ENCODE peak calls at places on chromosomes 3 and 15, in ten cellular contexts. S, L, Q, F, U, H, C, D, X and I are unnamed samples.

GRCh38 chr3:119647177-119647576 is 13.2 kb downstream of the POPDC2 start:
- DNase-seq in S (no peak), L (no peak), Q (no peak), F (no peak), U (no peak), H (no peak), C (no peak), D (no peak), X (no peak), I (no peak)

GRCh38 chr3:57575966-57576610 is 20.0 kb downstream of the PDE12 start:
- DNase-seq in S (no peak), L (no peak), Q (no peak), F (no peak), U (no peak), H (no peak), C (no peak), D (no peak), X (no peak), I (no peak)

GRCh38 chr3:11482024-11482423 is 161.7 kb downstream of the VGLL4 start:
- DNase-seq in S (no peak), L (no peak), Q (peak), F (no peak), U (no peak), H (no peak), C (no peak), D (peak), X (peak), I (no peak)

GRCh38 chr3:79378064-79378463 is 389.7 kb downstream of the ROBO1 start:
- DNase-seq in S (no peak), L (no peak), Q (no peak), F (no peak), U (no peak), H (no peak), C (no peak), D (no peak), X (no peak), I (no peak)

GRCh38 chr3:107082527-107082926 is 294.7 kb upstream of the CCDC54 start:
- DNase-seq in S (no peak), L (no peak), Q (no peak), F (no peak), U (no peak), H (no peak), C (no peak), D (no peak), X (no peak), I (no peak)

GRCh38 chr15:90489944-90490343 is 39.8 kb upstream of the CRTC3 start:
- DNase-seq in S (no peak), L (no peak), Q (no peak), F (no peak), U (no peak), H (no peak), C (no peak), D (no peak), X (no peak), I (no peak)

GRCh38 chr3:123119388-123119787 is 52.6 kb downstream of the PDIA5 start:
- DNase-seq in S (no peak), L (no peak), Q (no peak), F (no peak), U (no peak), H (no peak), C (no peak), D (no peak), X (no peak), I (no peak)

GRCh38 chr15:70213779-70214178 is 116.1 kb upstream of the TLE3 start:
- DNase-seq in S (no peak), L (no peak), Q (no peak), F (no peak), U (no peak), H (no peak), C (no peak), D (no peak), X (no peak), I (no peak)

GRCh38 chr3:23760325-23760724 is 45.4 kb upstream of the UBE2E1 start:
- DNase-seq in S (no peak), L (no peak), Q (no peak), F (no peak), U (no peak), H (no peak), C (no peak), D (no peak), X (no peak), I (no peak)

GRCh38 chr3:197003461-197004385 is 25.9 kb downstream of the MELTF start:
- DNase-seq in S (no peak), L (no peak), Q (peak), F (peak), U (no peak), H (no peak), C (no peak), D (peak), X (no peak), I (no peak)

GRCh38 chr15:70016511-70016994 is 81.2 kb downstream of the TLE3 start:
- DNase-seq in S (no peak), L (no peak), Q (peak), F (no peak), U (no peak), H (peak), C (no peak), D (no peak), X (no peak), I (peak)

GRCh38 chr15:62046064-62046779 is 14.0 kb downstream of the VPS13C start:
- DNase-seq in S (no peak), L (no peak), Q (no peak), F (no peak), U (no peak), H (no peak), C (no peak), D (no peak), X (no peak), I (no peak)

GRCh38 chr15:71792521-71792920 is 17.8 kb upstream of the NR2E3 start:
- DNase-seq in S (no peak), L (no peak), Q (no peak), F (no peak), U (no peak), H (no peak), C (peak), D (no peak), X (peak), I (no peak)

GRCh38 chr15:76006136-76006778 is 6.0 kb downstream of the NRG4 start:
- DNase-seq in S (peak), L (no peak), Q (no peak), F (no peak), U (no peak), H (no peak), C (no peak), D (no peak), X (no peak), I (no peak)

GRCh38 chr15:42720071-42720470 is 16.9 kb downstream of the CDAN1 start:
- DNase-seq in S (no peak), L (no peak), Q (no peak), F (no peak), U (no peak), H (no peak), C (no peak), D (no peak), X (no peak), I (no peak)

GRCh38 chr15:88331291-88331690 is 74.8 kb upstream of the NTRK3 start:
- DNase-seq in S (peak), L (no peak), Q (no peak), F (peak), U (peak), H (peak), C (peak), D (peak), X (peak), I (peak)
- TF ChIP-seq CTCF in S (no peak), L (no peak), Q (no peak), F (peak), U (peak), H (peak), C (peak), D (no peak), X (peak), I (peak)

GRCh38 chr3:71881732-71882131 is 96.8 kb upstream of the PROK2 start:
- DNase-seq in S (no peak), L (no peak), Q (no peak), F (no peak), U (no peak), H (no peak), C (no peak), D (no peak), X (no peak), I (no peak)

GRCh38 chr3:71876706-71877105 is 91.8 kb upstream of the PROK2 start:
- DNase-seq in S (no peak), L (no peak), Q (no peak), F (no peak), U (no peak), H (no peak), C (no peak), D (no peak), X (no peak), I (no peak)

GRCh38 chr3:71876135-71876534 is 91.2 kb upstream of the PROK2 start:
- DNase-seq in S (no peak), L (no peak), Q (no peak), F (no peak), U (no peak), H (no peak), C (no peak), D (no peak), X (no peak), I (no peak)

GRCh38 chr3:71881041-71881440 is 96.1 kb upstream of the PROK2 start:
- DNase-seq in S (peak), L (no peak), Q (peak), F (no peak), U (no peak), H (no peak), C (no peak), D (no peak), X (no peak), I (no peak)

DNA sequence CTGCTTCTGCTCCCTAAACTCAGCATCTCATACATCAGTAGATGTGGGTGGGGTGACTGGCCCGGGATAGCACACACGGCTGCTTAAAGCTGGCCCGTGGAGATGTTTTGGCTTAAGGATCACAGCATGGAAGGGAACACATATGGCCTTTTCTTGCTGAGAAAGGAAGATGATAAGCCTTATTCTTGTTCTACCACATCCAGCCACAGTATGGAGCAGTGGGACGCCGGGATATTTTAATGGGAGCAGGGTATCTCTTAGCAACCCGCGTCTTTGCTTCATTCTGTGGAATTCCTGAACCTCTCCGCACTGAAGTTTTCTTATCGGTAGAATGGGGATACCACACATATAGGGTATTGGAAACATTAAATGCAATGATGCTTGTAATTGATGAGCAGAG is 94.1 kb upstream of the PROK2 start:
- DNase-seq in S (no peak), L (no peak), Q (no peak), F (peak), U (no peak), H (no peak), C (no peak), D (no peak), X (no peak), I (no peak)
- TF ChIP-seq CTCF in S (no peak), L (no peak), Q (no peak), F (peak), U (no peak), H (no peak), C (peak), D (no peak), X (peak), I (no peak)

GRCh38 chr3:185052631-185053030 is 100.2 kb downstream of the C3orf70 start:
- DNase-seq in S (no peak), L (no peak), Q (no peak), F (peak), U (no peak), H (no peak), C (no peak), D (no peak), X (no peak), I (no peak)
- TF ChIP-seq CTCF in S (no peak), L (no peak), Q (no peak), F (peak), U (no peak), H (no peak), C (no peak), D (no peak), X (no peak), I (no peak)

DNA sequence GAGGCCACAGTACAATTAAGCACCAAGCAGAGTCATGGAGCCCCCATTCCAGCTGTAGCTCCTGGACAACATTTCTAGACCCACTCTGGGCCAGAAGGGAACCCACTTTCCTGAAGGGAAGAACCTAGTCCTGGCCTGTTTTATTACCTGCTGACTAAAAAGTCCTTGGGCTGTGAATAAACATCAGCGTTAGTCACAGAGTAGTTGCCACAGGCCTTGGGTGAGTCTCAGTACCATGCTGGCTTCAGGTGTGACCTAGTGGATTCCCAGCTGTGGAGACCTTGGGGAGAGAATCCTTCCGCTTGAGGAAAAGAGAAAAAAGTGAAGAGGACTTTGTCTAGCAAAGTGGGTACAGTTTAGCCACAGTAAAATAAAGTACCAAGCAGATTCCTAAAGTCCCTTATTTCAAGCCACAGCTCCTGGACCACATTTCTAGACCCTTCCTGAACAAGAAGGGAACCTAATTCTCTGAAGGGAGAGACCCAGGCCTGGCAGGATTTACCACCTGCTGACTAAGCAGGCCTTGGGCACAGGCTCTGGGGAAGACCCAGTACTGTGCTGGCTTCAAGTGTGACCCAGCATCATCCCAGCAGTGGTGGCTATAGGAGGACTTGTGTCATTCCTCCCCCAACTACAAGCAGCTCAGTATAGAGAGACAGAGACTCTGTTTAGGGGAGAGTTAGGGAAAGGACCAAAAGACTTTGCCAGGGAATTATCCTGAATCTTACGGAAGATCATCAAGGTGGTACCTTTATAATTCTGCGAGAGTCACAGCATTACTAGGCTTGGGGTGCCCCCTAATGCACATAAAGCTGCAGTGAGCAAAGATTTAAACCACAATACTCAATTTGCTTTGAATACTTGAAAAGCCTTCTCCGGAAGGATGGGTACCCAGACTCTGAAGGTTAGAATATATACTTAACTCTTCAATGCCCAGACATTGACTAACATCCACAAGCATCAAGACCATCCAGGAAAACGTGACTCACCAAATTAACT is 118.2 kb upstream of the KCNH8 start:
- DNase-seq in S (no peak), L (no peak), Q (no peak), F (peak), U (no peak), H (no peak), C (no peak), D (no peak), X (no peak), I (no peak)
- TF ChIP-seq CTCF in S (no peak), L (no peak), Q (no peak), F (peak), U (peak), H (no peak), C (no peak), D (no peak), X (no peak), I (no peak)

DNA sequence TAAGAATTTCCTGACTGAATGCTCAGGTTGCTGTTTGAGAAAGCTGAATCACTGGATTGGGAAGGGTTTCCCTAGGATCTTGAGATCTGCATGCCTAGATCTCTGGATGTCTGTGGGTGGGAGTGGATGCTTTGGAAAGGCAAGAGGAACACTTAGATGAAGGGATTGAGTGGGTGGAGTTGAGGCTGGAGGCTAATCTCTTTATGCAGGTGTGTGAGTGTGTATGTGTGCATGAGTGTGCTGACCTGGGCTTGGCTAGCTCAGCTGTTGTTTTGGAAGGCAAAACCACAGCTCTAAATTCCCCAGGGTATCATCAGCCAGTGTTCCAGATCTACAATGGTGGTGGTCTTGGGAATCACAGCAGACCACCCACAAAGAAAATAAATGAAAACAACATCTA is 60.5 kb downstream of the CLDN1 start:
- DNase-seq in S (no peak), L (no peak), Q (no peak), F (no peak), U (no peak), H (no peak), C (no peak), D (no peak), X (no peak), I (no peak)
- TF ChIP-seq CTCF in S (no peak), L (no peak), Q (no peak), F (no peak), U (no peak), H (no peak), C (no peak), D (no peak), X (no peak), I (no peak)

GRCh38 chr15:47194718-47195117 is 522.6 kb upstream of the SEMA6D start:
- DNase-seq in S (no peak), L (no peak), Q (no peak), F (peak), U (no peak), H (no peak), C (peak), D (no peak), X (peak), I (no peak)

DNA sequence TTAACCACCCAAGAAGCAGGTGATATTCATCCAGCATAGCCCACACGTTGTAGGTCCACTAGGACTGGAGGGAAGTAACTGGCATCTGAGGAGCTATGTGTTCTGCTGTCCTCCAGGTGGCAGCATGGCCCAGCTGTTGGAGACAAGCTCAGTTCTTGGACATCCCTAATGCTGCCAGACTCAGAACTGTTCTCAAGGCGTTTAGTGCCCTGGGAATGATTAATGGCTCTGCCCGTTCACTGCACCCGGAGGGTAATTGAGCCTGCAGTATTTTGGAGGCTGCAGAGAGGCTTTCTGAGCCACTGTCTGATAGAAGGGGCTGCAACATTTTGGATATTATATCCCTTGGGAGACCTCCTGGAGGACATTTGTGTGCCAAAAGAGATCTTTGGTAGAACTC is 521.2 kb upstream of the SEMA6D start:
- DNase-seq in S (peak), L (no peak), Q (peak), F (peak), U (peak), H (peak), C (peak), D (peak), X (peak), I (peak)
- TF ChIP-seq CTCF in S (peak), L (no peak), Q (peak), F (peak), U (peak), H (peak), C (peak), D (peak), X (peak), I (peak)

GRCh38 chr3:182052360-182052759 is 340.6 kb downstream of the SOX2 start:
- DNase-seq in S (no peak), L (no peak), Q (no peak), F (no peak), U (no peak), H (no peak), C (no peak), D (no peak), X (no peak), I (no peak)
- TF ChIP-seq CTCF in S (no peak), L (no peak), Q (no peak), F (no peak), U (no peak), H (no peak), C (no peak), D (no peak), X (no peak), I (no peak)

GRCh38 chr15:45200001-45200798 is 12.4 kb upstream of the SHF start:
- DNase-seq in S (peak), L (peak), Q (peak), F (peak), U (peak), H (peak), C (peak), D (peak), X (peak), I (peak)
- TF ChIP-seq CTCF in S (no peak), L (no peak), Q (no peak), F (no peak), U (no peak), H (no peak), C (no peak), D (no peak), X (no peak), I (no peak)

GRCh38 chr15:74808073-74808839 is 4.4 kb upstream of the LMAN1L start:
- DNase-seq in S (no peak), L (no peak), Q (no peak), F (no peak), U (no peak), H (no peak), C (no peak), D (peak), X (no peak), I (no peak)

GRCh38 chr15:74807302-74807701 is 5.3 kb upstream of the LMAN1L start:
- DNase-seq in S (no peak), L (no peak), Q (no peak), F (no peak), U (no peak), H (no peak), C (peak), D (no peak), X (peak), I (no peak)

GRCh38 chr15:74809951-74810350 is 2.7 kb upstream of the LMAN1L start:
- DNase-seq in S (no peak), L (no peak), Q (no peak), F (no peak), U (no peak), H (no peak), C (no peak), D (no peak), X (no peak), I (no peak)

GRCh38 chr15:74808840-74809229 is 3.8 kb upstream of the LMAN1L start:
- DNase-seq in S (no peak), L (no peak), Q (no peak), F (peak), U (no peak), H (no peak), C (no peak), D (no peak), X (no peak), I (no peak)

GRCh38 chr15:74809242-74809641 is 3.4 kb upstream of the LMAN1L start:
- DNase-seq in S (no peak), L (no peak), Q (no peak), F (no peak), U (no peak), H (no peak), C (no peak), D (no peak), X (no peak), I (no peak)
- TF ChIP-seq CTCF in S (no peak), L (no peak), Q (no peak), F (no peak), U (no peak), H (no peak), C (no peak), D (no peak), X (no peak), I (no peak)